ENCODE peak calls at places on chromosomes 5 and 9, in four cellular contexts. H, B, X and M are unnamed samples.

GRCh38 chr9:84600739-84601138 is 68.8 kb upstream of the NTRK2 start:
- DNase-seq in X (no peak), H (no peak), B (no peak), M (no peak)

GRCh38 chr9:15736569-15736968 is 183.7 kb downstream of the CCDC171 start:
- DNase-seq in B (no peak), X (no peak), H (no peak), M (no peak)

GRCh38 chr9:68489636-68490035 is 51.0 kb downstream of the TMEM252 start:
- DNase-seq in H (no peak), X (no peak), B (no peak), M (no peak)

GRCh38 chr9:114465906-114466900 is 39.1 kb downstream of the WHRN start:
- DNase-seq in B (no peak), X (no peak), H (no peak), M (no peak)

GRCh38 chr9:121345070-121345469 is 25.0 kb downstream of the STOM start:
- DNase-seq in H (no peak), B (no peak), X (no peak), M (no peak)

GRCh38 chr9:127097683-127098082 is 24.8 kb downstream of the ANGPTL2 start:
- DNase-seq in H (no peak), B (no peak), X (no peak), M (no peak)

GRCh38 chr9:120914410-120914809 is 12.2 kb downstream of the TRAF1 start:
- DNase-seq in X (no peak), B (peak; percentile 50), H (no peak), M (peak; percentile 53)

GRCh38 chr5:81235287-81236072 is 2.4 kb downstream of the CKMT2 start:
- DNase-seq in B (no peak), H (no peak), X (no peak), M (no peak)

GRCh38 chr5:62790348-62790747 is 211.7 kb downstream of the LRRC70 start:
- DNase-seq in B (no peak), H (no peak), X (no peak), M (no peak)

GRCh38 chr5:141632650-141633049 is 4.0 kb downstream of the HDAC3 start:
- DNase-seq in H (no peak), X (no peak), B (no peak), M (no peak)

GRCh38 chr9:70422371-70423043 is 8.1 kb upstream of the KLF9 start:
- DNase-seq in X (no peak), B (no peak), H (no peak), M (no peak)

GRCh38 chr9:99371376-99371775 is 149.3 kb downstream of the SEC61B start:
- DNase-seq in H (no peak), X (no peak), B (no peak), M (no peak)

GRCh38 chr5:89276566-89277305 is 393.8 kb upstream of the MEF2C start:
- DNase-seq in H (no peak), X (no peak), B (no peak), M (no peak)

GRCh38 chr5:172065431-172066065 is 59.1 kb upstream of the FBXW11 start:
- DNase-seq in H (no peak), B (no peak), X (no peak), M (no peak)

GRCh38 chr5:132505641-132506040 is 15.1 kb upstream of the IRF1 start:
- DNase-seq in B (no peak), X (no peak), H (no peak), M (no peak)

GRCh38 chr5:132503244-132503643 is 12.7 kb upstream of the IRF1 start:
- DNase-seq in H (no peak), B (no peak), X (no peak), M (no peak)

GRCh38 chr5:132504746-132505145 is 14.2 kb upstream of the IRF1 start:
- DNase-seq in X (no peak), H (no peak), B (no peak), M (no peak)

GRCh38 chr5:132510076-132510475 is 19.5 kb upstream of the IRF1 start:
- DNase-seq in B (no peak), H (no peak), X (no peak), M (no peak)

DNA sequence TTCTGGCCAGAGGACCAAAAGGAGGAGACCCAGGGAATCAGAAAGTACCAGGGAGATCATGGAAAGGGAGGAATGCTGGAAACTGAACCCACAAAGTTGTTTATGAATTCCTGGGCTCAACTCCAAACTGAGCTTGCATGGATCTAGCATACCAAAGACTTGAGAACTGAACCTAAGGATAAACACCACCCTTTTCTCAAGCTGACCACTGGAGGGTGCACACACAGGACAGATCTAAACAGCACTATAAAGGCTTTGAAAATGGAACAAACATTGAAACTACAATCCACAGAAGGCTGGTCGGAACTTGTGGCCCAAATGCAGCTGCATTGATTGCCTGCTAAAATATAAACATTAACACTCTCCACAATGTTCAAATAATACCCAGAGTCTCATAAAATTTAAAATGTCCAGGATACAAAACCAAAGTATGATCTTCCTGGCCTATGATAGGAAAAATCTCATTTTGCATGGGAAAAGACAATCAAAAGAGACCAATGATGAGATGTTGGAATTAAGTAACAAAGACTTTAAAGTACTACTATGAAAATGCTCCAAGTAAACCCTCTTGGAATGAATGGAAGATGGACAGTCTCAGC is 15.6 kb upstream of the IRF1 start:
- DNase-seq in H (no peak), X (no peak), B (no peak), M (no peak)
- H3K27ac ChIP-seq in H (no peak overlapping the region), X (no peak overlapping the region), B (no peak overlapping the region), M (no peak overlapping the region)

DNA sequence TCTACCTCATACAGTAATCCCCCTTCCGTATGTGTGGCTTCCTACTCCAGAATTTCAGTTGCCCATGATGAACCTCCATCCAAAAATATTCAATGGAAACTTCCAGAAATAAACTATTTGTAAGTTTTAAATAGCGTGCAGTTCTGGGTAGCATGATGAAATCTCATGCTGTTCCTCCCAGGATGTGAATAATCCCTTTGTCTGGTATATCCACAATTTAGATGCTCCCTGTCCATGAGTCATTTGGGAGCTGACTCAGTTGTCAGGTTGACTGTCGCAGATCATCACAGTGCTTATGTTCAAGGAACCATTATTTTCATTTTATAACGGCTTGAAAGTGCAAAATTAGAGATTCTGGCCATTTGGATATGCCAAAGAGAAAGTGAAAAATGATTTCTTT is 290.1 kb upstream of the CDH9 start:
- DNase-seq in H (no peak), X (no peak), B (no peak), M (no peak)
- H3K27ac ChIP-seq in H (no peak overlapping the region), X (no peak overlapping the region), B (no peak overlapping the region), M (no peak overlapping the region)

GRCh38 chr5:139460457-139460856 is 2.1 kb downstream of the ECSCR start:
- DNase-seq in X (no peak), H (no peak), B (no peak), M (no peak)

GRCh38 chr5:139458580-139459407 is 3.7 kb downstream of the ECSCR start:
- DNase-seq in X (peak; percentile 78), H (peak; percentile 88), B (no peak), M (no peak)

GRCh38 chr5:139457653-139458306 is 4.8 kb downstream of the ECSCR start:
- DNase-seq in X (no peak), H (no peak), B (no peak), M (no peak)

GRCh38 chr5:139461176-139461575 is 1.4 kb downstream of the ECSCR start:
- DNase-seq in X (no peak), B (no peak), H (no peak), M (no peak)

DNA sequence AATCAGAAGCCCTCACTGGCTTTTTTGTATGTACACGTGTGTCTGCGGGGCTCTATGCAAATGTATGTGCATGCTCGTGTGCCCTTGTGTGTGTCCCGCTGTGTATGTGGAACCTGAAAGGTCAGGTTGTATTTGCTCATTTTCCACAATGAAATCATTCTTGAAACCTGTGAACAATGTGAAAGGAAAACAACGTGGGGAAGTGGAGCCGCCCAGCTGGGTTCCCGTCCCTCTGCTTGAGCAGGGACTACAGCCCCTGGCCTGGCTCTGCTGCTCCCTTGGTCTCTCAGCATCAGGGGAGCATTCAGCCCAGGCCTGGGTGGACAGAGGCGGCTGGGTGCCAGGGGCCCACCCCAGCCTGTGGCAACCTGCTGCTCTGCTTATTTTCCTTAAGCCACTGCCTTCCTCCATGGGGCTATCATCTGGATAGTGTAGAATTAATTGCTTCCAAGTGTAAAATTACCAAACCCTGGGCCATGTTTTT is 3.0 kb downstream of the ECSCR start:
- DNase-seq in B (no peak), H (no peak), X (no peak), M (no peak)
- H3K27ac ChIP-seq in B (no peak overlapping the region), H (peak overlapping the region; percentile 69), X (peak overlapping the region; percentile 64), M (no peak overlapping the region)

DNA sequence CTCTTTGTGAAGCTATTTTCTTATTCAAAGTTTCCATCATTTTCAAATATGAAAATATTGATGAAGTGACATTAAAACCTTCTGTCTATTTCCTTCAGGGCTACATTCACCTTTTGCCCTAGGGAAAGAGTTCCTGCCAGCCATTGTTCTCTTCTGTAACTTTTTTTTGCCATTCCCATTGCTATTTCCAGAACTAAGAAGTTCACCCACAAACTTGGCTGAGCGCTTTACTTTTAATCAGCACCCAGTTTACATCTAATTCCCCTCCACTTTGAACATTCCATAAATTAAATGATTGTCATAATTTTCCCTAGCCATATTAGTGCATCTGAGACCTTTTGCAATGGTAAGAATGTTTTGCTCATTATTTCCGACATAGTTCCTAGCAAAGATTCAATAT is 4.4 kb downstream of the IL33 start:
- DNase-seq in X (no peak), H (no peak), B (no peak), M (no peak)
- H3K27ac ChIP-seq in X (no peak overlapping the region), H (no peak overlapping the region), B (no peak overlapping the region), M (no peak overlapping the region)